ENCODE peak calls at places on chromosome 12, in nine cellular contexts. J, X, K, T, N, C, H, W and L are unnamed samples.

GRCh38 chr12:11014234-11014633 is 8.2 kb downstream of the TAS2R19 start:
- DNase-seq in J (no peak), X (no peak), K (no peak), T (no peak), N (no peak), C (no peak), H (no peak), W (no peak), L (no peak)

GRCh38 chr12:10771132-10771733 is 31.2 kb downstream of the TAS2R7 start:
- DNase-seq in J (peak), X (no peak), K (no peak), T (peak), N (no peak), C (no peak), H (peak), W (peak), L (no peak)

GRCh38 chr12:39805651-39806050 is 186.0 kb upstream of the ABCD2 start:
- DNase-seq in J (no peak), X (no peak), K (no peak), T (no peak), N (no peak), C (no peak), H (no peak), W (no peak), L (no peak)

GRCh38 chr12:57893460-57894353 is 47.2 kb upstream of the CTDSP2 start:
- DNase-seq in J (no peak), X (no peak), K (peak), T (peak), N (peak), C (peak), H (peak), W (peak), L (peak)

GRCh38 chr12:50840809-50841487 is 1.8 kb upstream of the TMPRSS12 start:
- DNase-seq in J (no peak), X (no peak), K (no peak), T (no peak), N (no peak), C (no peak), H (no peak), W (no peak), L (no peak)

GRCh38 chr12:26097046-26097878 is 27.6 kb downstream of the BHLHE41 start:
- DNase-seq in J (peak), X (peak), K (no peak), T (peak), N (peak), C (peak), H (peak), W (peak), L (no peak)

GRCh38 chr12:27821259-27821973 is 41.4 kb upstream of the MANSC4 start:
- DNase-seq in J (peak), X (peak), K (peak), T (peak), N (peak), C (no peak), H (peak), W (peak), L (no peak)

GRCh38 chr12:2009623-2010022 is 5.4 kb upstream of the DCP1B start:
- DNase-seq in J (no peak), X (no peak), K (no peak), T (no peak), N (no peak), C (no peak), H (no peak), W (no peak), L (no peak)

GRCh38 chr12:66035289-66035961 is 95.1 kb downstream of the LLPH start:
- DNase-seq in J (no peak), X (no peak), K (no peak), T (peak), N (no peak), C (no peak), H (peak), W (no peak), L (no peak)

GRCh38 chr12:50620050-50620974 is 115.5 kb downstream of the DIP2B start:
- DNase-seq in J (no peak), X (peak), K (no peak), T (peak), N (peak), C (no peak), H (peak), W (no peak), L (no peak)

GRCh38 chr12:115010324-115010995 is 326.5 kb upstream of the TBX3 start:
- DNase-seq in J (no peak), X (no peak), K (no peak), T (no peak), N (no peak), C (no peak), H (no peak), W (no peak), L (no peak)

GRCh38 chr12:46839232-46839631 is 13.4 kb upstream of the SLC38A4 start:
- DNase-seq in J (no peak), X (no peak), K (no peak), T (no peak), N (no peak), C (no peak), H (no peak), W (no peak), L (no peak)
- H3K27ac ChIP-seq in J (no peak), X (no peak), K (no peak), T (no peak), N (no peak), C (no peak), H (no peak), W (no peak), L (no peak)

DNA sequence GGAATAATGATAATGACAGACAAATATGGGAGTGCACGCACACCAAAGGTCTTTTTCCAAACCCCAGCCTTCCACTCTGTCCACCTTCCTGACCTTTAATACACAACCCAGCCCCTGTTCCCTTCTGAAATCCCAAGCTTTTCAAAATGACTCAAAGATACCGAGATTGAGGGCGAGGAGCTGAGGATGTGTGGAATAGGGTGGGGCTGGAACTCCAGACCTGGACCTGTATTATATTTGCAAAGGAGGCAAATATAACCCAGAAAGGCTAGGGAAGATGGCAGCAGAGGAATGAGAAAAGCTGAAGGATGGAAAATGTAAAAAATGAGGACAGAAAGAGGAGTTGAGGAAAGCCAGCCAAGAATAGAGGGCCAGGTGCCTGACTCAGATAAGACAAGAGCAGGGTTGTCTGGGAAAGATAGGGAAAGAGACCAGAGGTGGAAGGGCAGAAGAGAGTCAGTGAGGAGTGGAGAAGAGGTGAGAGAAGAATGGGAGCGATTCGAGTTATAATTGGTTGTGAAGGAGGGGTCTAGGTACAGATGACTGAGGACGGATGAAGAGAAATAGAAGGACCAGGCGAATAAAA is 1.0 kb upstream of the PTMS start:
- DNase-seq in J (no peak), X (no peak), K (no peak), T (no peak), N (no peak), C (no peak), H (peak), W (no peak), L (no peak)
- H3K4me3 ChIP-seq in J (no peak), X (peak), K (peak), T (no peak), N (no peak), C (no peak), H (peak), W (peak), L (peak)

DNA sequence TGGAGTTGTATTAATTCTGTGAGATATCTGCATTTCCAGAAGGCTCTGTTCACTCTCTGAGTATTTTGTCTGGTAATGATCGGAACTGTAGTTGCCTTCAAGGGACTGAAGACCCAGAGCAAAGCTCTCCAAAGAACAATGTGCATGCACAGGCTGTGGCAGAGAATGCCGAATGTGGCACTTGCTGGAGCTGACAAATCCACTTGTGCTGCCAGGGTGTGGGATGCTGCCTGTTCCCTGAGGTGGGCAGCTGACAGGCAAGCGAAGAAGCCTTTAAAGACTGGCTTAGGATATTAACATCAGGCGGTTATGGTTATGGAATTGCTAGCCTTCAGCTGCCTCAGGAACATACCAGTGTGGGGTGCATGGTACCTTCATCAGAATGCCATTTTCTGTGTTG is 419.9 kb upstream of the ATP2B1 start:
- DNase-seq in J (no peak), X (no peak), K (no peak), T (no peak), N (no peak), C (no peak), H (no peak), W (no peak), L (no peak)
- H3K27ac ChIP-seq in J (no peak), X (no peak), K (no peak), T (no peak), N (no peak), C (no peak), H (no peak), W (no peak), L (no peak)

GRCh38 chr12:9349888-9350885 is 142.0 kb upstream of the PZP start:
- DNase-seq in J (no peak), X (no peak), K (no peak), T (no peak), N (no peak), C (no peak), H (no peak), W (no peak), L (no peak)
- H3K4me3 ChIP-seq in J (no peak), X (no peak), K (no peak), T (no peak), N (no peak), C (no peak), H (no peak), W (no peak), L (no peak)

GRCh38 chr12:103172447-103173112 is 215.1 kb downstream of the ASCL1 start:
- DNase-seq in J (no peak), X (no peak), K (no peak), T (no peak), N (no peak), C (no peak), H (no peak), W (no peak), L (no peak)
- H3K27ac ChIP-seq in J (no peak), X (no peak), K (no peak), T (no peak), N (no peak), C (no peak), H (no peak), W (no peak), L (no peak)